ENCODE peak calls at places on chromosomes 7 and 10, in six cellular contexts. J is Karpas-422, E is pancreas, Y is fibroblast of lung, M is NT2/D1, F is heart right ventricle. T is an unnamed sample.

GRCh38 chr10:772227-772637 is 82.8 kb upstream of the DIP2C start:
- DNase-seq in M (no peak), F (no peak), Y (no peak), J (no peak), E (no peak), T (no peak)

GRCh38 chr7:77569514-77570232 is 32.6 kb downstream of the PTPN12 start:
- DNase-seq in Y (peak; percentile 32), F (no peak), J (no peak), M (no peak), E (no peak), T (no peak)

GRCh38 chr10:131177431-131178327 is 133.8 kb downstream of the TCERG1L start:
- DNase-seq in M (no peak), F (no peak), J (no peak), Y (no peak), E (no peak), T (no peak)

GRCh38 chr7:61576-62360 is 130.6 kb upstream of the FAM20C start:
- DNase-seq in Y (no peak), E (no peak), M (no peak), J (no peak), F (no peak), T (peak; percentile 41)

GRCh38 chr7:133201470-133201869 is 51.4 kb upstream of the EXOC4 start:
- DNase-seq in J (no peak), Y (no peak), M (no peak), F (no peak), E (no peak), T (no peak)

GRCh38 chr10:70729763-70730357 is 55.3 kb downstream of the TBATA start:
- DNase-seq in J (no peak), Y (no peak), F (no peak), M (no peak), E (no peak), T (no peak)

GRCh38 chr7:48089415-48089975 is 430 bp downstream of the UPP1 start:
- DNase-seq in E (peak; percentile 57), J (no peak), F (peak; percentile 64), M (no peak), Y (peak; percentile 28), T (peak; percentile 91)

GRCh38 chr7:155644971-155645509 is 579 bp downstream of the RBM33 start:
- DNase-seq in Y (peak; percentile 28), E (no peak), J (peak; percentile 79), M (peak; percentile 22), F (no peak), T (no peak)

GRCh38 chr10:110376021-110376773 is 71.5 kb upstream of the SMNDC1 start:
- DNase-seq in M (no peak), J (no peak), F (peak; percentile 53), Y (no peak), E (no peak), T (no peak)

GRCh38 chr10:98172073-98172472 is 37.6 kb downstream of the R3HCC1L start:
- DNase-seq in F (no peak), E (no peak), Y (peak; percentile 67), M (no peak), J (no peak), T (no peak)

GRCh38 chr7:110522061-110522750 is 568.7 kb upstream of the LRRN3 start:
- DNase-seq in Y (peak; percentile 52), F (no peak), E (no peak), J (no peak), M (no peak), T (no peak)

GRCh38 chr10:71124921-71125748 is 87.2 kb upstream of the UNC5B start:
- DNase-seq in Y (no peak), E (no peak), M (no peak), F (peak; percentile 26), J (no peak), T (peak; percentile 56)

GRCh38 chr7:130276796-130277762 is 10.4 kb downstream of the CPA2 start:
- DNase-seq in M (no peak), E (no peak), F (no peak), J (no peak), Y (peak; percentile 88), T (no peak)

GRCh38 chr7:47418910-47419309 is 163.0 kb downstream of the TNS3 start:
- DNase-seq in E (no peak), M (no peak), F (no peak), Y (peak; percentile 96), J (no peak), T (no peak)

GRCh38 chr7:280461-280860 is 9.5 kb upstream of the FOXL3 start:
- DNase-seq in Y (no peak), F (no peak), M (no peak), J (no peak), E (no peak), T (no peak)

DNA sequence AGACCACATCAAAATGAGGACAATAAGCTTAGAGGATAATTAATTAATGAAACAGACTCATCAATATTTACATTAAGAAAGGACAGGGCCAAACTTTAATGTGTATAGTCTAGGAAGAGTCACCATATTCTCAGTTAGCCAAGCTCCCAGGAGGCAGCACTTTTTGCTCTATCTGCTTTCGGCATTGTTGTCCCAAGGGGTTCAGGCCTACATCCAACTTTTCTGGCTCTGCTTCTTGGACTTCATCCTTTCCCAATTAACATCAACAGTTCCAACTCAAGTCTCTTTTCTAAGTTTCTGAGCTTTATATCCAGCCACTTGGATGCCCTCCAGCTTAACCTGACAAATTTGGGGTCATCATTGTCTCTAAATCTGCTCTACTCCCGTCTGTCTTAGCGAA is 42.8 kb downstream of the GLI3 start:
- DNase-seq in J (no peak), F (no peak), Y (no peak), E (no peak), M (no peak), T (no peak)
- H3K4me3 ChIP-seq in J (no peak overlapping the region), F (no peak overlapping the region), Y (no peak overlapping the region), E (no peak overlapping the region), M (no peak overlapping the region), T (no peak overlapping the region)

GRCh38 chr10:67770537-67770936 is 67.5 kb downstream of the DNAJC12 start:
- DNase-seq in J (peak; percentile 67), E (no peak), Y (no peak), F (no peak), M (no peak), T (no peak)
- H3K4me3 ChIP-seq in J (no peak overlapping the region), E (no peak overlapping the region), Y (no peak overlapping the region), F (no peak overlapping the region), M (no peak overlapping the region), T (no peak overlapping the region)

GRCh38 chr10:79246606-79247275 is 100.5 kb upstream of the PPIF start:
- DNase-seq in Y (peak; percentile 47), M (no peak), E (no peak), F (peak; percentile 84), J (peak; percentile 71), T (peak; percentile 77)

GRCh38 chr10:79244068-79244442 is 103.2 kb upstream of the PPIF start:
- DNase-seq in Y (no peak), M (no peak), J (peak; percentile 73), F (no peak), E (no peak), T (no peak)

GRCh38 chr10:79244841-79245504 is 102.3 kb upstream of the PPIF start:
- DNase-seq in E (no peak), Y (peak; percentile 64), J (peak; percentile 89), M (no peak), F (peak; percentile 10), T (peak; percentile 60)

GRCh38 chr10:79246209-79246581 is 101.1 kb upstream of the PPIF start:
- DNase-seq in M (no peak), E (peak; percentile 74), J (peak; percentile 73), F (peak; percentile 84), Y (peak; percentile 27), T (peak; percentile 79)

DNA sequence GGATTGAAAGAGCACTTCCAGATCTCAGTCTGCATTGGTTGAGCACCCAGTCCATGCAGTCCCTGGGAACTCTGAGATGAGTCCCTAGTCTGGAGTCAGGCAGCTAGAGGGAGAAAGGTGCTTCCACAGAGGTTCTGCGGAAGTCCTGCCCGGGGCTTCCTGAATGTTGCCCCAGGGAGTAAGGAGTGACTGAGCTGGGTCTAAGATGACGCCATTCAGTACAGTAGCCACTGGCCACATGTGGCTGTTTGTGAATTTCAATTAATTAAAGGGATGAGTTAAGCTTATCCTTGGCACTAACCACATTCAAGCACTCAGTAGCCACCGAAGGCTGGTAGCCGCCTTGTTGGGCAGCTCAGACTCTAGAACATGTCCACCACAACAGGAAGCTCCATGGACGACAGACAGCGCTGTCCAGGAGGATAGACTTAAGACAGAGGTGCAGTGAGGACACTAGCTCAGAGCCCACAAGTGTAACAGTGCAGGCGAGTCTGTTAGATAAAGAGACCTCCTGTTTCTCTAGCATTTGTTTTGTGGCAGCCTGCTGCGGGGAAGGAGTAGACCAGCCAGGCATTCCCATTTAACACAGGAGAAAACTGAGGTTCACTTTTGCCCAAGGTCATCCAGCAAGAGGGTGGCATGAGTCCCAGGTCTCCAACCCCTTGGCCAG is 101.6 kb upstream of the PPIF start:
- DNase-seq in F (peak; percentile 12), Y (peak; percentile 37), M (no peak), J (peak; percentile 61), E (no peak), T (no peak)
- H3K4me3 ChIP-seq in F (peak overlapping the region; percentile 11), Y (no peak overlapping the region), M (no peak overlapping the region), J (peak overlapping the region; percentile 90), E (no peak overlapping the region), T (peak overlapping the region; percentile 59)

GRCh38 chr10:43596546-43596945 is 9.7 kb upstream of the ZNF485 start:
- DNase-seq in Y (no peak), J (peak; percentile 20), M (no peak), E (no peak), F (no peak), T (no peak)
- H3K4me3 ChIP-seq in Y (no peak overlapping the region), J (no peak overlapping the region), M (no peak overlapping the region), E (no peak overlapping the region), F (no peak overlapping the region), T (no peak overlapping the region)

GRCh38 chr7:6588566-6588965 is 1.3 kb upstream of the INTS15 start:
- DNase-seq in E (no peak), F (no peak), J (no peak), Y (no peak), M (no peak), T (peak; percentile 28)

GRCh38 chr7:6589829-6590644 is at the start of gene INTS15:
- DNase-seq in J (peak; percentile 93), Y (peak; percentile 77), M (peak; percentile 80), E (peak; percentile 71), F (peak; percentile 78), T (peak; percentile 96)

GRCh38 chr7:6590645-6591110 is 857 bp downstream of the INTS15 start:
- DNase-seq in J (no peak), Y (no peak), M (no peak), F (no peak), E (no peak), T (peak; percentile 1)

GRCh38 chr7:6589151-6589828 is 531 bp upstream of the INTS15 start:
- DNase-seq in F (no peak), E (no peak), Y (no peak), M (no peak), J (no peak), T (peak; percentile 60)
- H3K4me3 ChIP-seq in F (peak overlapping the region; percentile 98), E (peak overlapping the region; percentile 64), Y (no peak overlapping the region), M (peak overlapping the region; percentile 97), J (peak overlapping the region; percentile 45), T (peak overlapping the region; percentile 91)

GRCh38 chr10:103627111-103627892 is 133.8 kb downstream of the NEURL1 start:
- DNase-seq in J (no peak), F (no peak), E (no peak), Y (no peak), M (no peak), T (no peak)
- H3K4me3 ChIP-seq in J (no peak overlapping the region), F (no peak overlapping the region), E (no peak overlapping the region), Y (no peak overlapping the region), M (no peak overlapping the region), T (no peak overlapping the region)

GRCh38 chr7:157000741-157001653 is 9.5 kb downstream of the MNX1 start:
- DNase-seq in J (no peak), F (no peak), E (no peak), Y (no peak), M (no peak), T (no peak)
- H3K4me3 ChIP-seq in J (no peak overlapping the region), F (peak overlapping the region; percentile 48), E (peak overlapping the region; percentile 41), Y (no peak overlapping the region), M (no peak overlapping the region), T (peak overlapping the region; percentile 45)

GRCh38 chr7:118449797-118450196 is 225.3 kb downstream of the ANKRD7 start:
- DNase-seq in J (no peak), E (no peak), Y (no peak), F (no peak), M (no peak), T (no peak)
- H3K4me3 ChIP-seq in J (no peak overlapping the region), E (no peak overlapping the region), Y (no peak overlapping the region), F (no peak overlapping the region), M (no peak overlapping the region), T (no peak overlapping the region)